ENCODE peak calls at places on chromosomes 6 and 20, in seven cellular contexts. One of them, this sample, is unnamed.

GRCh38 chr6:147285087-147285855 is 81.1 kb downstream of the STXBP5 start:
- DNase-seq in cardiac muscle cell: peak; percentile 68
- DNase-seq in CD8-positive, alpha-beta T cell: no peak
- DNase-seq in astrocyte of the spinal cord: peak; percentile 73
- DNase-seq in HuH-7.5: peak; percentile 13
- DNase-seq in left cardiac atrium: no peak
- DNase-seq in IMR-90: peak; percentile 65
- DNase-seq in this sample: peak; percentile 46

GRCh38 chr6:41512146-41512701 is 34.0 kb upstream of the FOXP4 start:
- DNase-seq in cardiac muscle cell: no peak
- DNase-seq in CD8-positive, alpha-beta T cell: no peak
- DNase-seq in astrocyte of the spinal cord: no peak
- DNase-seq in HuH-7.5: no peak
- DNase-seq in left cardiac atrium: no peak
- DNase-seq in IMR-90: no peak
- DNase-seq in this sample: no peak

GRCh38 chr6:6981923-6982322 is 125.8 kb upstream of the RREB1 start:
- DNase-seq in cardiac muscle cell: no peak
- DNase-seq in CD8-positive, alpha-beta T cell: no peak
- DNase-seq in astrocyte of the spinal cord: no peak
- DNase-seq in HuH-7.5: no peak
- DNase-seq in left cardiac atrium: no peak
- DNase-seq in IMR-90: no peak
- DNase-seq in this sample: no peak

GRCh38 chr20:41249781-41250281 is 67.7 kb downstream of the ZHX3 start:
- DNase-seq in cardiac muscle cell: peak; percentile 69
- DNase-seq in CD8-positive, alpha-beta T cell: no peak
- DNase-seq in astrocyte of the spinal cord: peak; percentile 69
- DNase-seq in HuH-7.5: no peak
- DNase-seq in left cardiac atrium: peak; percentile 34
- DNase-seq in IMR-90: peak; percentile 29
- DNase-seq in this sample: peak; percentile 55

GRCh38 chr20:25191689-25192088 is 3.8 kb upstream of the ENTPD6 start:
- DNase-seq in cardiac muscle cell: peak; percentile 27
- DNase-seq in CD8-positive, alpha-beta T cell: no peak
- DNase-seq in astrocyte of the spinal cord: no peak
- DNase-seq in HuH-7.5: no peak
- DNase-seq in left cardiac atrium: no peak
- DNase-seq in IMR-90: no peak
- DNase-seq in this sample: no peak

GRCh38 chr6:157712585-157713295 is 110.3 kb upstream of the SNX9 start:
- DNase-seq in cardiac muscle cell: no peak
- DNase-seq in CD8-positive, alpha-beta T cell: no peak
- DNase-seq in astrocyte of the spinal cord: no peak
- DNase-seq in HuH-7.5: no peak
- DNase-seq in left cardiac atrium: no peak
- DNase-seq in IMR-90: no peak
- DNase-seq in this sample: no peak

GRCh38 chr6:70135783-70136182 is 167.1 kb downstream of the COL9A1 start:
- DNase-seq in cardiac muscle cell: no peak
- DNase-seq in CD8-positive, alpha-beta T cell: no peak
- DNase-seq in astrocyte of the spinal cord: no peak
- DNase-seq in HuH-7.5: no peak
- DNase-seq in left cardiac atrium: no peak
- DNase-seq in IMR-90: no peak
- DNase-seq in this sample: no peak

GRCh38 chr20:19588731-19589130 is 169.3 kb upstream of the RIN2 start:
- DNase-seq in cardiac muscle cell: no peak
- DNase-seq in CD8-positive, alpha-beta T cell: no peak
- DNase-seq in astrocyte of the spinal cord: no peak
- DNase-seq in HuH-7.5: no peak
- DNase-seq in left cardiac atrium: no peak
- DNase-seq in IMR-90: no peak
- DNase-seq in this sample: peak; percentile 16

GRCh38 chr6:37546141-37546871 is 46.6 kb upstream of the CCDC167 start:
- DNase-seq in cardiac muscle cell: no peak
- DNase-seq in CD8-positive, alpha-beta T cell: no peak
- DNase-seq in astrocyte of the spinal cord: no peak
- DNase-seq in HuH-7.5: no peak
- DNase-seq in left cardiac atrium: no peak
- DNase-seq in IMR-90: no peak
- DNase-seq in this sample: no peak

GRCh38 chr6:36955671-36956070 is 1.1 kb downstream of the PI16 start:
- DNase-seq in cardiac muscle cell: no peak
- DNase-seq in CD8-positive, alpha-beta T cell: no peak
- DNase-seq in astrocyte of the spinal cord: no peak
- DNase-seq in HuH-7.5: no peak
- DNase-seq in left cardiac atrium: no peak
- DNase-seq in IMR-90: no peak
- DNase-seq in this sample: no peak

GRCh38 chr6:38391206-38391908 is 248.4 kb downstream of the BTBD9 start:
- DNase-seq in cardiac muscle cell: no peak
- DNase-seq in CD8-positive, alpha-beta T cell: no peak
- DNase-seq in astrocyte of the spinal cord: peak; percentile 19
- DNase-seq in HuH-7.5: no peak
- DNase-seq in left cardiac atrium: no peak
- DNase-seq in IMR-90: peak; percentile 55
- DNase-seq in this sample: no peak

GRCh38 chr6:109526905-109527628 is 44.0 kb upstream of the ZBTB24 start:
- DNase-seq in cardiac muscle cell: peak; percentile 85
- DNase-seq in CD8-positive, alpha-beta T cell: peak; percentile 42
- DNase-seq in astrocyte of the spinal cord: peak; percentile 72
- DNase-seq in HuH-7.5: peak; percentile 15
- DNase-seq in left cardiac atrium: peak; percentile 23
- DNase-seq in IMR-90: peak; percentile 69
- DNase-seq in this sample: peak; percentile 65

GRCh38 chr6:108635505-108636226 is 74.9 kb downstream of the FOXO3 start:
- DNase-seq in cardiac muscle cell: no peak
- DNase-seq in CD8-positive, alpha-beta T cell: peak; percentile 62
- DNase-seq in astrocyte of the spinal cord: no peak
- DNase-seq in HuH-7.5: no peak
- DNase-seq in left cardiac atrium: no peak
- DNase-seq in IMR-90: no peak
- DNase-seq in this sample: no peak

GRCh38 chr6:102686461-102686860 is 1293.0 kb downstream of the GRIK2 start:
- DNase-seq in cardiac muscle cell: no peak
- DNase-seq in CD8-positive, alpha-beta T cell: no peak
- DNase-seq in astrocyte of the spinal cord: no peak
- DNase-seq in HuH-7.5: no peak
- DNase-seq in left cardiac atrium: no peak
- DNase-seq in IMR-90: no peak
- DNase-seq in this sample: no peak

GRCh38 chr6:144216668-144217218 is 66.4 kb downstream of the STX11 start:
- DNase-seq in cardiac muscle cell: no peak
- DNase-seq in CD8-positive, alpha-beta T cell: peak; percentile 70
- DNase-seq in astrocyte of the spinal cord: no peak
- DNase-seq in HuH-7.5: peak; percentile 69
- DNase-seq in left cardiac atrium: peak; percentile 79
- DNase-seq in IMR-90: no peak
- DNase-seq in this sample: no peak

GRCh38 chr6:170143401-170144150 is 147.3 kb downstream of the DLL1 start:
- DNase-seq in cardiac muscle cell: no peak
- DNase-seq in CD8-positive, alpha-beta T cell: no peak
- DNase-seq in astrocyte of the spinal cord: no peak
- DNase-seq in HuH-7.5: no peak
- DNase-seq in left cardiac atrium: no peak
- DNase-seq in IMR-90: no peak
- DNase-seq in this sample: no peak

GRCh38 chr6:83365931-83366330 is 64.9 kb downstream of the ME1 start:
- DNase-seq in cardiac muscle cell: peak; percentile 74
- DNase-seq in CD8-positive, alpha-beta T cell: no peak
- DNase-seq in astrocyte of the spinal cord: peak; percentile 72
- DNase-seq in HuH-7.5: no peak
- DNase-seq in left cardiac atrium: no peak
- DNase-seq in IMR-90: peak; percentile 69
- DNase-seq in this sample: no peak

GRCh38 chr20:57596998-57597939 is 23.0 kb downstream of the ZBP1 start:
- DNase-seq in cardiac muscle cell: peak; percentile 60
- DNase-seq in CD8-positive, alpha-beta T cell: peak; percentile 75
- DNase-seq in astrocyte of the spinal cord: peak; percentile 26
- DNase-seq in HuH-7.5: peak; percentile 90
- DNase-seq in left cardiac atrium: peak; percentile 77
- DNase-seq in IMR-90: peak; percentile 17
- DNase-seq in this sample: peak; percentile 43

GRCh38 chr6:147769496-147770087 is 261.1 kb downstream of the SAMD5 start:
- DNase-seq in cardiac muscle cell: no peak
- DNase-seq in CD8-positive, alpha-beta T cell: no peak
- DNase-seq in astrocyte of the spinal cord: no peak
- DNase-seq in HuH-7.5: no peak
- DNase-seq in left cardiac atrium: no peak
- DNase-seq in IMR-90: no peak
- DNase-seq in this sample: no peak

GRCh38 chr6:148590881-148591280 is 155.9 kb upstream of the UST start:
- DNase-seq in cardiac muscle cell: no peak
- DNase-seq in CD8-positive, alpha-beta T cell: no peak
- DNase-seq in astrocyte of the spinal cord: no peak
- DNase-seq in HuH-7.5: no peak
- DNase-seq in left cardiac atrium: no peak
- DNase-seq in IMR-90: no peak
- DNase-seq in this sample: no peak

GRCh38 chr6:98787401-98787800 is 47.0 kb upstream of the POU3F2 start:
- DNase-seq in cardiac muscle cell: no peak
- DNase-seq in CD8-positive, alpha-beta T cell: no peak
- DNase-seq in astrocyte of the spinal cord: no peak
- DNase-seq in HuH-7.5: no peak
- DNase-seq in left cardiac atrium: no peak
- DNase-seq in IMR-90: no peak
- DNase-seq in this sample: no peak

GRCh38 chr6:111739257-111739696 is 133.6 kb upstream of the TRAF3IP2 start:
- DNase-seq in cardiac muscle cell: no peak
- DNase-seq in CD8-positive, alpha-beta T cell: no peak
- DNase-seq in astrocyte of the spinal cord: no peak
- DNase-seq in HuH-7.5: no peak
- DNase-seq in left cardiac atrium: no peak
- DNase-seq in IMR-90: no peak
- DNase-seq in this sample: no peak

This sample was measured in HepG2.